ENCODE peak calls at places on chromosome 7, in six cellular contexts. M is GM06990, T is ovary, K is GM23338, N is colonic mucosa, D is fibroblast of lung. W is an unnamed sample.

GRCh38 chr7:113996405-113996804 is 77.6 kb upstream of the PPP1R3A start:
- DNase-seq in M (no peak), T (no peak), K (no peak), N (no peak), D (peak), W (no peak)

GRCh38 chr7:2863461-2864066 is 19.5 kb upstream of the GNA12 start:
- DNase-seq in D (peak), M (peak), N (peak), K (peak), T (peak), W (peak)

GRCh38 chr7:116361767-116362166 is 137.8 kb upstream of the CAV2 start:
- DNase-seq in T (no peak), D (no peak), N (no peak), K (no peak), M (no peak), W (no peak)

GRCh38 chr7:16416289-16417282 is 4.8 kb downstream of the CRPPA start:
- DNase-seq in N (no peak), K (no peak), M (no peak), T (no peak), D (peak), W (no peak)

GRCh38 chr7:105213619-105214018 is 175.1 kb downstream of the SRPK2 start:
- DNase-seq in M (no peak), K (no peak), D (no peak), T (no peak), N (no peak), W (no peak)

GRCh38 chr7:78620931-78621330 is 822.4 kb downstream of the PHTF2 start:
- DNase-seq in D (peak), K (peak), N (no peak), T (no peak), M (no peak), W (no peak)

GRCh38 chr7:69419928-69420327 is 178.3 kb upstream of the AUTS2 start:
- DNase-seq in D (peak), M (no peak), T (no peak), N (no peak), K (no peak), W (no peak)

GRCh38 chr7:55570939-55571338 is 1.4 kb downstream of the VOPP1 start:
- DNase-seq in T (no peak), M (no peak), D (peak), K (no peak), N (no peak), W (no peak)

GRCh38 chr7:29607889-29608288 is 44.3 kb downstream of the PRR15 start:
- DNase-seq in K (peak), N (no peak), M (no peak), T (no peak), D (peak), W (no peak)

GRCh38 chr7:2698581-2699288 is 10.7 kb downstream of the AMZ1 start:
- DNase-seq in N (no peak), D (peak), T (no peak), M (peak), K (no peak), W (peak)

GRCh38 chr7:121941836-121942235 is 68.9 kb downstream of the PTPRZ1 start:
- DNase-seq in N (no peak), M (no peak), D (no peak), T (no peak), K (no peak), W (no peak)

GRCh38 chr7:155408657-155409586 is 49.0 kb upstream of the EN2 start:
- DNase-seq in N (no peak), M (no peak), D (no peak), T (no peak), K (peak), W (no peak)

GRCh38 chr7:117875566-117875965 is 2.3 kb upstream of the CTTNBP2 start:
- DNase-seq in K (peak), M (no peak), D (peak), T (no peak), N (no peak), W (no peak)

GRCh38 chr7:135174941-135175340 is 4.4 kb upstream of the CYREN start:
- DNase-seq in N (no peak), T (no peak), M (no peak), K (no peak), D (no peak), W (no peak)

GRCh38 chr7:90190995-90191394 is 20.5 kb upstream of the STEAP2 start:
- DNase-seq in T (no peak), D (no peak), K (no peak), M (no peak), N (no peak), W (no peak)

GRCh38 chr7:84202855-84203254 is 8.3 kb upstream of the SEMA3A start:
- DNase-seq in D (peak), T (no peak), M (no peak), K (no peak), N (no peak), W (no peak)

GRCh38 chr7:141220263-141220662 is 146.4 kb downstream of the TMEM178B start:
- DNase-seq in D (peak), M (no peak), N (no peak), T (no peak), K (peak), W (no peak)

GRCh38 chr7:74015670-74016069 is 12.3 kb upstream of the ELN start:
- DNase-seq in D (no peak), K (no peak), M (no peak), T (no peak), N (no peak), W (no peak)

GRCh38 chr7:92614586-92615237 is 24.5 kb upstream of the FAM133B start:
- DNase-seq in K (no peak), T (no peak), D (peak), M (no peak), N (no peak), W (no peak)

GRCh38 chr7:1287629-1288225 is 55.1 kb downstream of the UNCX start:
- DNase-seq in D (no peak), N (no peak), K (no peak), M (no peak), T (no peak), W (no peak)

GRCh38 chr7:22587322-22587721 is 87.3 kb upstream of the STEAP1B start:
- DNase-seq in K (no peak), N (no peak), M (peak), T (no peak), D (peak), W (no peak)

GRCh38 chr7:139080905-139081304 is 28.6 kb downstream of the ZC3HAV1 start:
- DNase-seq in K (no peak), D (no peak), T (no peak), M (no peak), N (no peak), W (no peak)

GRCh38 chr7:2006921-2007381 is 225.8 kb downstream of the MAD1L1 start:
- DNase-seq in K (no peak), D (no peak), M (no peak), T (no peak), N (no peak), W (no peak)

GRCh38 chr7:70696139-70696782 is 435.7 kb upstream of the GALNT17 start:
- DNase-seq in T (no peak), K (no peak), N (peak), D (peak), M (peak), W (no peak)

GRCh38 chr7:8176370-8177081 is 85.4 kb downstream of the ICA1 start:
- DNase-seq in M (peak), D (no peak), N (no peak), T (no peak), K (no peak), W (peak)

GRCh38 chr7:158561659-158562058 is 26.0 kb downstream of the PTPRN2 start:
- DNase-seq in M (no peak), D (no peak), T (no peak), N (no peak), K (no peak), W (no peak)

GRCh38 chr7:123244768-123245167 is 45.0 kb upstream of the SLC13A1 start:
- DNase-seq in N (no peak), M (no peak), T (no peak), D (no peak), K (no peak), W (no peak)

GRCh38 chr7:12002428-12002827 is 170.4 kb upstream of the THSD7A start:
- DNase-seq in K (no peak), T (no peak), M (no peak), N (no peak), D (no peak), W (no peak)

GRCh38 chr7:16846611-16847165 is 35.1 kb downstream of the AGR3 start:
- DNase-seq in N (no peak), M (no peak), K (no peak), D (no peak), T (no peak), W (no peak)

GRCh38 chr7:5549096-5549896 is 125.7 kb upstream of the TNRC18 start:
- DNase-seq in N (peak), K (no peak), D (peak), M (no peak), T (no peak), W (no peak)

GRCh38 chr7:30068117-30068516 is 39.9 kb downstream of the PLEKHA8 start:
- DNase-seq in N (no peak), M (no peak), K (no peak), D (peak), T (no peak), W (no peak)

GRCh38 chr7:87234949-87235348 is 15.4 kb upstream of the TMEM243 start:
- DNase-seq in D (peak), K (no peak), N (no peak), T (no peak), M (no peak), W (no peak)

GRCh38 chr7:13017881-13018280 is 330.4 kb downstream of the ARL4A start:
- DNase-seq in D (peak), K (no peak), N (no peak), T (no peak), M (no peak), W (no peak)

DNA sequence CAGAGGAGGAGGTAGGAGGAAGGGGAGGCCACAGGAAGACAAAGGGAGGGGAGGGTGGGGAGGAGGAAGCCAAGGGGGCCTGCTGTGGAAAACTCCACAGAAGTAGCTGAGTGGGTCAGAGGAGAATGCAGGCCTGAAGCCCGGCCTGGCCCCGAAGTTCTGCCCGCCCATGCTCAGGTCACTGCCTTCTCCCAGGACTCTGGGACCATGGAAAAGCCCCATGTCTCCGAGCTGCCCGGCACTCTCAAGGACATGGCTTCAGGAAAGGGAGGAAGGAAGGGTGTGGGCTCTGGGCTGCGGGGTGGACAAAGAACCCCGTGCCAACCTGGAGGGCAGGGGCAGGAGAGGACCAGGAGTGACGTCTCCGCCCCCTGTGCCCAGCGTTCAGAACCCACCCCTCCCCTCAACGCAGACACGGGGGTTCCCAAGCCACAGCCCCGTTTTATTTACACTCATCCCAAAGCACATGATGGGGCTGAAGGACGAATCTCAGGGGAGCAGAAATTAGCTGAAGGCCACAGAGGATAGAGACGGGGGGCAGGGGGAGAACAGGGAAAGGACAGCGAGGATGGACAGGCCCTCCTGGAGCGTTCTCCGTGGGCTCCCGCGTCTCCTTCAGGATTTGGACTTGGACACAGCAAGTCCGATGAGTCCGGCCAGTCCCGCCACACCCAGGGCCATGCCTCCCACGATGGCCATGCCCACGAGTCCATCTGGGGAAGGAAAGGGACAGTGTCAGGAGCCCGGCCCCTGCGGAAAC is 1.8 kb upstream of the CLDN15 start:
- DNase-seq in N (no peak), K (no peak), T (no peak), M (no peak), D (no peak), W (no peak)
- H3K4me3 ChIP-seq in N (no peak), K (no peak), T (no peak), M (no peak), D (no peak), W (no peak)

GRCh38 chr7:39951156-39951942 is 1.3 kb downstream of the CDK13 start:
- DNase-seq in K (peak), D (peak), M (peak), N (peak), T (peak), W (no peak)
- TF ChIP-seq CTCF in K (peak), D (peak), M (peak), N (peak), T (peak), W (peak)

GRCh38 chr7:66669088-66669487 is 40.4 kb downstream of the KCTD7 start:
- DNase-seq in N (no peak), D (no peak), T (no peak), K (no peak), M (no peak), W (no peak)
- H3K4me3 ChIP-seq in N (no peak), D (no peak), T (no peak), K (no peak), M (no peak), W (no peak)

GRCh38 chr7:218896-219580 is 26.7 kb downstream of the FAM20C start:
- DNase-seq in K (no peak), N (no peak), M (no peak), T (no peak), D (no peak), W (no peak)

GRCh38 chr7:219581-220150 is 27.3 kb downstream of the FAM20C start:
- DNase-seq in M (no peak), D (no peak), N (no peak), K (no peak), T (no peak), W (no peak)

GRCh38 chr7:218316-218715 is 25.9 kb downstream of the FAM20C start:
- DNase-seq in K (no peak), T (no peak), N (no peak), D (no peak), M (no peak), W (no peak)

GRCh38 chr7:221996-222715 is 29.8 kb downstream of the FAM20C start:
- DNase-seq in T (no peak), N (no peak), D (no peak), K (no peak), M (no peak), W (no peak)

GRCh38 chr7:220151-220841 is 27.9 kb downstream of the FAM20C start:
- DNase-seq in M (no peak), D (no peak), N (no peak), T (no peak), K (peak), W (no peak)
- TF ChIP-seq CTCF in M (peak), D (no peak), N (no peak), T (no peak), K (peak), W (no peak)

GRCh38 chr7:41974835-41975234 is 262.2 kb downstream of the GLI3 start:
- DNase-seq in N (no peak), D (no peak), K (peak), T (no peak), M (no peak), W (no peak)
- H3K4me3 ChIP-seq in N (no peak), D (no peak), K (no peak), T (no peak), M (no peak), W (no peak)

GRCh38 chr7:149546331-149546730 is 48.7 kb upstream of the ZNF746 start:
- DNase-seq in M (no peak), D (no peak), T (no peak), N (no peak), K (no peak), W (no peak)

GRCh38 chr7:149552778-149553177 is 55.2 kb upstream of the ZNF746 start:
- DNase-seq in K (no peak), N (no peak), D (no peak), M (no peak), T (no peak), W (no peak)

GRCh38 chr7:149544028-149544427 is 46.4 kb upstream of the ZNF746 start:
- DNase-seq in D (no peak), T (no peak), M (no peak), K (no peak), N (no peak), W (no peak)

DNA sequence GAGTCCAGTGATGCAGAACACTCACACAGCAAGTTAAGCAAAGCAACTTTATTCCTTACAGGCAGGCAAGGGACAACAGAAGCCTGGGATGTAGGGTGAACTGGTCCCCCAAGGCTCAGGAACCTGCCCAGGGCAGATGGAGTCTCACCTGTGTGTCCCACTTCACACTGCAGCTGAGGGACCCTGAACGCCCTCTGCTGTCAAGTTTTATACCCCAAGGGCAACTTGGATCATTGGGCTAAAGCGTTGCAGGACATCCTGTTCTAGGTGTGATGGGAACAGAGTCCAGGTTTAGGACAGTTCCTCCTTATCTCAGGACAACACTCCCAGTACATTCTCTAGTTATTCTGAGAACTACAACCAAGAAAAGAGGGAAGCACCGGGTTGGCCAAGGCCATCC is 49.5 kb upstream of the ZNF746 start:
- DNase-seq in K (peak), T (no peak), M (no peak), D (no peak), N (no peak), W (no peak)
- TF ChIP-seq CTCF in K (peak), T (no peak), M (peak), D (no peak), N (no peak), W (peak)

GRCh38 chr7:81956520-81956919 is 186.7 kb upstream of the HGF start:
- DNase-seq in K (peak), D (peak), M (no peak), N (no peak), T (no peak), W (no peak)

GRCh38 chr7:81960026-81960425 is 190.2 kb upstream of the HGF start:
- DNase-seq in K (no peak), T (no peak), N (no peak), M (no peak), D (no peak), W (no peak)

GRCh38 chr7:81957517-81957916 is 187.7 kb upstream of the HGF start:
- DNase-seq in N (no peak), T (no peak), M (no peak), K (no peak), D (no peak), W (no peak)
- H3K4me3 ChIP-seq in N (no peak), T (no peak), M (no peak), K (no peak), D (no peak), W (no peak)

DNA sequence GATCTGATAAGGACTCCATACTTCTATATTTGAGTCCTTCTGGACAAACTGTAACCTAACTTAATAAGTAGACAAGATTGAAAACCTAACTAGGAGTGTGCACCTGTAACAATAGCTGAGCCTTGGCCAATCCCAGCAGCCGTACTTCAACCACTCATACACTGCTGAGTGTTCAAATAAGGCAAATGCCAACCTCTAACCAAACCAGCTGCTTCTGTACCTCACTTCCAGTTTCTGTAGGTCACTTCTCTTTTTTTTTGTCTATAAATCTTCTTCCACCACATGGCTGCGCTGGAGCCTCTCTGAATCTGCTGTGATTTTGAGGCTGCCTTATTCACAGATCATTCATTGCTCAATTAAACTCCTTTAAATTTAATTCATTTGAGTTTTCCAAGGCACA is 753.2 kb downstream of the DNAJB9 start:
- DNase-seq in K (no peak), M (no peak), D (no peak), T (no peak), N (no peak), W (no peak)
- TF ChIP-seq CTCF in K (peak), M (no peak), D (no peak), T (no peak), N (no peak), W (no peak)